ENCODE peak calls at places on chromosome 1, in four cellular contexts. L is esophagus squamous epithelium, J is ACHN, V is small intestine. A is an unnamed sample.

GRCh38 chr1:183101841-183102276 is 78.6 kb downstream of the LAMC1 start:
- DNase-seq in L (no peak), J (no peak), V (no peak), A (no peak)

GRCh38 chr1:76146184-76146583 is 71.6 kb downstream of the ST6GALNAC3 start:
- DNase-seq in L (no peak), J (no peak), V (no peak), A (no peak)

GRCh38 chr1:55670331-55671082 is 455.3 kb upstream of the USP24 start:
- DNase-seq in L (no peak), J (no peak), V (no peak), A (no peak)

GRCh38 chr1:154883919-154884867 is 14.1 kb upstream of the KCNN3 start:
- DNase-seq in L (no peak), J (no peak), V (peak), A (no peak)

GRCh38 chr1:109158433-109158832 is 44.5 kb downstream of the ELAPOR1 start:
- DNase-seq in L (no peak), J (no peak), V (no peak), A (no peak)

GRCh38 chr1:31396633-31397351 is 16.2 kb upstream of the SERINC2 start:
- DNase-seq in L (no peak), J (no peak), V (no peak), A (peak)

GRCh38 chr1:231850786-231851185 is 224.2 kb downstream of the DISC1 start:
- DNase-seq in L (no peak), J (no peak), V (no peak), A (no peak)

GRCh38 chr1:34929853-34930701 is 627 bp upstream of the DLGAP3 start:
- DNase-seq in L (no peak), J (no peak), V (no peak), A (no peak)

GRCh38 chr1:75134939-75135828 is 996 bp downstream of the LHX8 start:
- DNase-seq in L (no peak), J (no peak), V (no peak), A (no peak)

GRCh38 chr1:211331011-211331709 is 4.5 kb downstream of the TRAF5 start:
- DNase-seq in L (no peak), J (no peak), V (no peak), A (peak)

GRCh38 chr1:72954943-72955342 is 672.6 kb upstream of the NEGR1 start:
- DNase-seq in L (no peak), J (no peak), V (no peak), A (no peak)

GRCh38 chr1:213070399-213070798 is 19.4 kb downstream of the RPS6KC1 start:
- DNase-seq in L (no peak), J (peak), V (peak), A (peak)

GRCh38 chr1:119541389-119541788 is 34.4 kb downstream of the HSD3B1 start:
- DNase-seq in L (no peak), J (no peak), V (no peak), A (no peak)

GRCh38 chr1:66154394-66154793 is 361.7 kb downstream of the PDE4B start:
- DNase-seq in L (no peak), J (no peak), V (no peak), A (no peak)

GRCh38 chr1:39564941-39565340 is 11.6 kb downstream of the PABPC4 start:
- DNase-seq in L (no peak), J (no peak), V (no peak), A (no peak)

GRCh38 chr1:203557390-203557789 is 63.4 kb downstream of the OPTC start:
- DNase-seq in L (no peak), J (peak), V (no peak), A (peak)

GRCh38 chr1:3688836-3689750 is 36.8 kb downstream of the TP73 start:
- DNase-seq in L (no peak), J (no peak), V (no peak), A (no peak)

GRCh38 chr1:9275567-9276034 is 17.1 kb upstream of the SPSB1 start:
- DNase-seq in L (no peak), J (no peak), V (peak), A (peak)

GRCh38 chr1:24742090-24742938 is 2.9 kb upstream of the CLIC4 start:
- DNase-seq in L (no peak), J (no peak), V (peak), A (peak)

GRCh38 chr1:97770376-97770775 is 150.5 kb downstream of the DPYD start:
- DNase-seq in L (no peak), J (no peak), V (no peak), A (no peak)

GRCh38 chr1:78003882-78004718 is 639 bp upstream of the DNAJB4 start:
- DNase-seq in L (no peak), J (peak), V (no peak), A (peak)

GRCh38 chr1:28087614-28088167 is 719 bp downstream of the EYA3 start:
- DNase-seq in L (no peak), J (peak), V (peak), A (no peak)

GRCh38 chr1:165697491-165697880 is 876 bp downstream of the ALDH9A1 start:
- DNase-seq in L (no peak), J (no peak), V (peak), A (no peak)

GRCh38 chr1:206925116-206925736 is 3.5 kb upstream of the FCMR start:
- DNase-seq in L (no peak), J (no peak), V (peak), A (no peak)